ENCODE peak calls at places on chromosome 16, in six cellular contexts. P, Y, W, Z, O and L are unnamed samples.

GRCh38 chr16:19959736-19960135 is 75.1 kb upstream of the GPRC5B start:
- DNase-seq in P (no peak), Y (no peak), W (no peak), Z (no peak), O (no peak), L (no peak)

GRCh38 chr16:4882261-4882632 is 35.0 kb downstream of the UBN1 start:
- DNase-seq in P (no peak), Y (no peak), W (peak; percentile 58), Z (peak; percentile 72), O (no peak), L (no peak)

GRCh38 chr16:88910284-88911147 is 44.1 kb upstream of the PABPN1L start:
- DNase-seq in P (no peak), Y (no peak), W (no peak), Z (peak; percentile 10), O (no peak), L (no peak)

GRCh38 chr16:85999778-86000177 is 100.8 kb downstream of the IRF8 start:
- DNase-seq in P (no peak), Y (no peak), W (no peak), Z (no peak), O (no peak), L (no peak)

GRCh38 chr16:3142770-3143169 is 7.9 kb downstream of the ZNF213 start:
- DNase-seq in P (no peak), Y (no peak), W (no peak), Z (no peak), O (no peak), L (no peak)

GRCh38 chr16:80614908-80615696 is 74.3 kb downstream of the DYNLRB2 start:
- DNase-seq in P (no peak), Y (no peak), W (peak; percentile 86), Z (peak; percentile 69), O (no peak), L (no peak)

GRCh38 chr16:56883586-56883985 is 18.6 kb downstream of the SLC12A3 start:
- DNase-seq in P (no peak), Y (no peak), W (no peak), Z (no peak), O (no peak), L (no peak)

GRCh38 chr16:24635900-24636610 is 93.4 kb upstream of the TNRC6A start:
- DNase-seq in P (no peak), Y (peak; percentile 32), W (peak; percentile 91), Z (peak; percentile 98), O (peak; percentile 71), L (no peak)

GRCh38 chr16:73091199-73091598 is 43.3 kb upstream of the ZFHX3 start:
- DNase-seq in P (no peak), Y (no peak), W (no peak), Z (no peak), O (no peak), L (no peak)

GRCh38 chr16:28937222-28937876 is 5.6 kb downstream of the CD19 start:
- DNase-seq in P (no peak), Y (no peak), W (no peak), Z (no peak), O (no peak), L (no peak)

GRCh38 chr16:67685388-67686112 is 18.9 kb downstream of the C16orf86 start:
- DNase-seq in P (no peak), Y (no peak), W (no peak), Z (no peak), O (no peak), L (peak; percentile 39)

GRCh38 chr16:15881794-15882379 is 6.5 kb downstream of the CEP20 start:
- DNase-seq in P (no peak), Y (no peak), W (no peak), Z (no peak), O (no peak), L (no peak)

GRCh38 chr16:64132190-64132589 is 989.7 kb downstream of the CDH11 start:
- DNase-seq in P (no peak), Y (no peak), W (no peak), Z (no peak), O (no peak), L (no peak)

GRCh38 chr16:66939366-66939765 is 4.0 kb downstream of the CES2 start:
- DNase-seq in P (no peak), Y (no peak), W (no peak), Z (no peak), O (no peak), L (no peak)

DNA sequence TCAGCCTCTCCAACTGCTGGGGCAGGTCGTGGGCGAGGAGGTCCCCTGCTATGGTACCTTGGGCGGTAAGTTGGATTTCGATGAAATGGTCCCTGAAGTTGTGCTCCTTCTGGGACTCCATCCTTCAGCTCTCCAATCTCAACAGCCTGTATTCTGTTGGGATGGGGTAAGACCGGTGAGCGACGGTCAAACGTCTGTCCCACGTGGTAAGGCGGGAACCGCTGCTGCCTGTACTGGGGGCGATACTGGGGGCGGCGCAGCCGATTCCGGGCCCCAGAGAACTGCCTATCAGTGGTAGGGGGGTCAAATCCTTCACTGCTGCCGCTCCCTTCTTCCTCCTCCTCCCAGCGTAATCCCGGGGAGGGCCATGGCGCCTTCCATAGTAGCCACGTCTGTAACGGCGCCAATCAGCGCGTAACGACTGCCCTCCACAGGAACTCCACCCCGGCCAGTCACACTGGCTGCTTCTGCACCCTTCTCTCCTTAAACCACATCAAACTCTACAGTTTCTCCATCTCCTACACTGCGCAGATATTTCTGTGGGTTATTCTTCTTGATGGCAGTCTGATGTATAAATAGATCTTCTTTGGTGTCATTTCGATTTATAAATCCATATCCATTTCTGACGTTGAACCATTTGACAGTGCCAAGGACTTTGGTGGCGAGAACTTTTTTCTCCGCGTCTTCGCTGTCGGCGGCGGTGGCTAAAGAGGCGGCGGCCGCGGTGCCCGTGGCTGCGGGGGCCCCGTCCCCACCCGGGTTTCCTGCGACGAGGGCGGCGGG is 41.1 kb downstream of the AHSP start:
- DNase-seq in P (no peak), Y (no peak), W (no peak), Z (peak; percentile 23), O (no peak), L (no peak)
- H3K4me3 ChIP-seq in P (no peak overlapping the region), Y (no peak overlapping the region), W (peak overlapping the region; percentile 18), Z (peak overlapping the region; percentile 29), O (no peak overlapping the region), L (no peak overlapping the region)

GRCh38 chr16:1941162-1941923 is 1.7 kb downstream of the MSRB1 start:
- DNase-seq in P (no peak), Y (no peak), W (no peak), Z (peak; percentile 56), O (peak; percentile 73), L (no peak)
- TF ChIP-seq CTCF in P (no peak), Y (peak; percentile 74), W (peak; percentile 6), Z (peak; percentile 38), O (peak; percentile 25), L (no peak)

GRCh38 chr16:50550035-50550434 is 1.8 kb downstream of the NKD1 start:
- DNase-seq in P (no peak), Y (no peak), W (no peak), Z (no peak), O (no peak), L (no peak)
- H3K27me3 ChIP-seq in P (no peaks in the 10 kb centered on the region), Y (peaks cover 12% of the 10 kb centered on the region), W (peaks cover 61% of the 10 kb centered on the region), Z (peaks cover 46% of the 10 kb centered on the region), O (no peaks in the 10 kb centered on the region), L (peaks cover 4% of the 10 kb centered on the region)

GRCh38 chr16:8806272-8806983 is 8.8 kb downstream of the PMM2 start:
- DNase-seq in P (no peak), Y (no peak), W (no peak), Z (no peak), O (no peak), L (no peak)

GRCh38 chr16:8804313-8804712 is 6.7 kb downstream of the PMM2 start:
- DNase-seq in P (no peak), Y (no peak), W (no peak), Z (no peak), O (no peak), L (no peak)

GRCh38 chr16:8808009-8808408 is 10.4 kb downstream of the PMM2 start:
- DNase-seq in P (no peak), Y (no peak), W (no peak), Z (no peak), O (no peak), L (no peak)

GRCh38 chr16:8808613-8809353 is 11.1 kb downstream of the PMM2 start:
- DNase-seq in P (no peak), Y (no peak), W (no peak), Z (no peak), O (no peak), L (no peak)

DNA sequence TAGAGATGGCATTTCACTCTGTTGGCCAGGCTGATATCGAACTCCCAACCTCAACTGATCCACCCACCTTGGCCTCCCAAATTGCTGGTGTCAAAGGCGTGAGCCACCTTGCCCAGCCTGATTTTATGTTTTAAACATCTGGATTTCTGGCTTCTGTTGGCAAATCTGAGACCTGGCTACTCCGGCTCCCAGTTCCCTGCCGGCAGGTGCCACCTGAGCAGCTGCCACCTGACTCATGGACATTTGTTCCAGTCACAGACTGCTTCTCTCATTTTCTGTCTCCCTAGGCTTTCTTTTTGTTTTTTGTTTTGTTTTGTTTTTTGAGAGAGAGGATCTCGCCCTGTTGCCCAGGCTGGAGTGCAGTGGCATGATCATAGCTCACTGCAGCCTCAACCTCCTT is 9.6 kb downstream of the PMM2 start:
- DNase-seq in P (no peak), Y (no peak), W (no peak), Z (no peak), O (no peak), L (no peak)
- H3K4me3 ChIP-seq in P (no peak overlapping the region), Y (no peak overlapping the region), W (no peak overlapping the region), Z (no peak overlapping the region), O (no peak overlapping the region), L (no peak overlapping the region)

DNA sequence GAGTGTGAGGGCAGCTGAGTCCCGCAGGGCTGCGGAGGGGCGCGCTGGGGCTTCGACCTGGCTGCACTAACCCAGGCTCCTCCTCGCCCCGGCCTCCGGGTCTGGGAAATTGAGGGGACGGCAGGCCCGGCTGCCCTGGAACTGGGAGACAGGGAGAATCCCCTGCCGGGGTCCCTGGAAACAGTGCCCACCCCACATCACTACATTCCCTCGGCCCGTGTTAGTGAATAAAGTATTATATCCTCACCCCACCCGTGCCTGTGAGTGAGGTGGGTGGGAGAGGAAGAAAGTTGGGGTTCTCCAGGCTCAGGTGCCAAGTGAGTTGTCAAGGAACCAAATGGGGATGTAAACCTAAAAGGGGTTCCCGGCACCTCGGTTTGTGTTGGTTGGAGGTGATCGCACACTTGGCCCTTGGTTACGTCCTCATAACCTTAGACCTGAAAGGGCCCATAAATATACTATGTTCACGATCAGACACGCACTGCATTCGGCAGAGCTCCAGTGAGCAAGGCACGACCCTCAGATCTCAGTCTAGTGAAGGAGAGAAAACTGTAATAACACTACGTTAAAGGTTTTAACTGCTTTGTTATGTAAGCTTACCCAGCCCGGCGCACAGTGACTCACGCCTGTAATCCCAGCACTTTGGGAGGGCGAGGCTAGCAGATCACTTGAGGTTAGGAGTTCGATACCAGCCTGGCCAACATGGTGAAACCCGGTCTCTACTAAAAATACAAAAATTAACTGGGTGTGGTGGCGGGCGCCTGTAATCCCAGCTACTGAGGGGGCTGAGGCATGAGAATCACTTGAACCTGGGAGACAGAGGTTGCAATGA is 11.2 kb downstream of the ZNF771 start:
- DNase-seq in P (no peak), Y (no peak), W (no peak), Z (no peak), O (no peak), L (no peak)
- TF ChIP-seq CTCF in P (no peak), Y (no peak), W (no peak), Z (peak; percentile 11), O (no peak), L (no peak)